ENCODE peak calls at places on chromosome 6, in seven cellular contexts. V is GM04504; T is activated gamma-delta T cell treated with anti-CD3 and anti-CD28 coated beads, Interleukin-2, amount 50 U/mL, for 16 hours; G is NCI-H1092; E is SHP77 treated with DMSO at 0.1 percent for 48 hours; M is AG09319; W is hepatic stellate cell. X is an unnamed sample.

GRCh38 chr6:132070356-132070755 is 119.2 kb upstream of the CCN2 start:
- DNase-seq in E (no peak), W (no peak), G (no peak), T (no peak), V (no peak), M (no peak), X (no peak)

GRCh38 chr6:149332602-149333311 is 15.2 kb downstream of the TAB2 start:
- DNase-seq in G (peak; percentile 3), W (no peak), T (no peak), E (peak; percentile 59), M (no peak), V (no peak), X (no peak)

GRCh38 chr6:10659697-10660348 is 34.6 kb downstream of the C6orf52 start:
- DNase-seq in V (no peak), W (no peak), T (no peak), E (no peak), M (no peak), G (no peak), X (no peak)

GRCh38 chr6:128492386-128492785 is 28.0 kb downstream of the PTPRK start:
- DNase-seq in T (no peak), G (no peak), W (peak; percentile 9), M (no peak), V (no peak), E (no peak), X (peak; percentile 27)

GRCh38 chr6:7691675-7692452 is 34.0 kb upstream of the BMP6 start:
- DNase-seq in M (no peak), W (peak; percentile 54), E (no peak), T (no peak), V (no peak), G (no peak), X (no peak)

GRCh38 chr6:157850030-157850429 is 27.0 kb downstream of the SNX9 start:
- DNase-seq in W (no peak), G (no peak), V (no peak), E (no peak), M (no peak), T (no peak), X (no peak)

GRCh38 chr6:91634791-91635190 is 1047.9 kb upstream of the MAP3K7 start:
- DNase-seq in T (no peak), V (no peak), M (no peak), E (no peak), G (no peak), W (no peak), X (no peak)

GRCh38 chr6:43862925-43863324 is 92.9 kb downstream of the VEGFA start:
- DNase-seq in G (no peak), W (no peak), M (no peak), E (no peak), T (no peak), V (no peak), X (no peak)

GRCh38 chr6:154847318-154847717 is 114.1 kb downstream of the SCAF8 start:
- DNase-seq in T (no peak), G (no peak), V (no peak), M (no peak), E (no peak), W (no peak), X (no peak)

GRCh38 chr6:154766288-154766687 is 33.1 kb downstream of the SCAF8 start:
- DNase-seq in G (no peak), M (no peak), W (no peak), V (peak; percentile 12), T (no peak), E (no peak), X (no peak)

GRCh38 chr6:41561931-41562632 is 15.9 kb downstream of the FOXP4 start:
- DNase-seq in G (no peak), W (no peak), M (no peak), T (no peak), V (no peak), E (no peak), X (no peak)

GRCh38 chr6:134866563-134866962 is 83.3 kb downstream of the ALDH8A1 start:
- DNase-seq in G (no peak), M (no peak), E (no peak), W (no peak), T (no peak), V (no peak), X (no peak)

GRCh38 chr6:118263929-118264486 is 284.1 kb upstream of the PLN start:
- DNase-seq in E (no peak), T (no peak), W (no peak), M (no peak), G (peak; percentile 18), V (no peak), X (no peak)

GRCh38 chr6:149451361-149452061 is 33.3 kb downstream of the ZC3H12D start:
- DNase-seq in M (no peak), V (no peak), E (no peak), W (no peak), T (no peak), G (no peak), X (no peak)

GRCh38 chr6:125170376-125170775 is 16.8 kb downstream of the TPD52L1 start:
- DNase-seq in V (peak; percentile 46), W (no peak), E (no peak), G (no peak), T (no peak), M (peak; percentile 60), X (peak; percentile 67)

GRCh38 chr6:11918739-11919605 is 93.1 kb upstream of the HIVEP1 start:
- DNase-seq in M (no peak), G (peak; percentile 18), T (no peak), W (no peak), V (no peak), E (no peak), X (no peak)

GRCh38 chr6:163814494-163815364 is 400.2 kb downstream of the QKI start:
- DNase-seq in G (no peak), V (peak; percentile 79), T (no peak), M (peak; percentile 82), W (peak; percentile 91), E (no peak), X (peak; percentile 63)

GRCh38 chr6:100461273-100461919 is 3.3 kb downstream of the SIM1 start:
- DNase-seq in E (peak; percentile 70), V (peak; percentile 45), G (peak; percentile 38), T (no peak), W (no peak), M (no peak), X (no peak)

GRCh38 chr6:11427091-11427739 is 110.3 kb upstream of the TMEM170B start:
- DNase-seq in T (no peak), V (no peak), W (no peak), M (no peak), E (no peak), G (no peak), X (no peak)

GRCh38 chr6:47787620-47788497 is 6.0 kb downstream of the OPN5 start:
- DNase-seq in V (no peak), M (peak; percentile 7), G (peak; percentile 10), T (peak; percentile 17), W (peak; percentile 22), E (no peak), X (peak; percentile 16)

GRCh38 chr6:11331136-11331535 is 98.7 kb upstream of the NEDD9 start:
- DNase-seq in V (no peak), M (no peak), T (no peak), E (no peak), G (no peak), W (no peak), X (no peak)

GRCh38 chr6:36649721-36650484 is 28.6 kb upstream of the CDKN1A start:
- DNase-seq in T (no peak), M (no peak), V (no peak), E (no peak), W (no peak), G (no peak), X (no peak)

GRCh38 chr6:26438000-26438399 is 2.3 kb upstream of the BTN3A3 start:
- DNase-seq in G (no peak), E (no peak), T (no peak), W (no peak), M (no peak), V (no peak), X (no peak)

GRCh38 chr6:137647762-137648412 is 153.7 kb upstream of the OLIG3 start:
- DNase-seq in G (no peak), E (no peak), T (no peak), M (no peak), V (no peak), W (no peak), X (no peak)

GRCh38 chr6:130233332-130233731 is 10.6 kb upstream of the SAMD3 start:
- DNase-seq in V (no peak), M (no peak), E (no peak), W (peak; percentile 43), G (no peak), T (no peak), X (no peak)

GRCh38 chr6:71290611-71291010 is 2.0 kb downstream of the OGFRL1 start:
- DNase-seq in V (no peak), T (no peak), E (no peak), W (no peak), M (no peak), G (no peak), X (no peak)

GRCh38 chr6:22250486-22250885 is 46.4 kb downstream of the PRL start:
- DNase-seq in G (peak; percentile 53), E (no peak), M (no peak), W (no peak), T (no peak), V (no peak), X (no peak)

GRCh38 chr6:44367686-44368085 is 19.8 kb upstream of the CDC5L start:
- DNase-seq in V (no peak), G (no peak), W (no peak), M (no peak), E (no peak), T (no peak), X (no peak)

GRCh38 chr6:123715243-123715863 is 78.6 kb upstream of the TRDN start:
- DNase-seq in E (no peak), G (no peak), W (no peak), M (peak; percentile 1), T (no peak), V (no peak), X (peak; percentile 10)

GRCh38 chr6:157469378-157469777 is 88.4 kb downstream of the ZDHHC14 start:
- DNase-seq in W (no peak), G (no peak), E (no peak), M (peak; percentile 25), V (no peak), T (no peak), X (no peak)

GRCh38 chr6:111469543-111469942 is 13.5 kb downstream of the REV3L start:
- DNase-seq in T (no peak), W (no peak), M (no peak), G (no peak), E (no peak), V (no peak), X (no peak)

GRCh38 chr6:130417951-130418350 is 52.1 kb downstream of the TMEM200A start:
- DNase-seq in E (no peak), G (no peak), M (no peak), V (no peak), W (no peak), T (no peak), X (peak; percentile 18)

GRCh38 chr6:157655139-157655538 is 167.9 kb upstream of the SNX9 start:
- DNase-seq in G (no peak), E (no peak), M (no peak), T (no peak), V (no peak), W (no peak), X (no peak)

GRCh38 chr6:47292944-47293343 is 16.8 kb downstream of the TNFRSF21 start:
- DNase-seq in V (no peak), M (no peak), T (no peak), E (no peak), G (no peak), W (no peak), X (no peak)

GRCh38 chr6:44431118-44431725 is 43.7 kb downstream of the CDC5L start:
- DNase-seq in T (no peak), V (peak; percentile 51), E (no peak), M (peak; percentile 39), G (no peak), W (no peak), X (peak; percentile 63)